ENCODE peak calls at places on chromosomes 11 and 22, in four cellular contexts. One of them, this sample, is unnamed. For H3K4me1, the result is how much of the 10 kb centered on the place peaks cover.

GRCh38 chr11:129390303-129390816 is 14.7 kb downstream of the BARX2 start:
- DNase-seq in left ventricle myocardium inferior: no peak
- DNase-seq in uterus: no peak
- DNase-seq in transverse colon: no peak
- DNase-seq in this sample: no peak

GRCh38 chr11:46977038-46977818 is 40.7 kb downstream of the CSTPP1 start:
- DNase-seq in left ventricle myocardium inferior: no peak
- DNase-seq in uterus: no peak
- DNase-seq in transverse colon: no peak
- DNase-seq in this sample: no peak

GRCh38 chr11:28384418-28384817 is 276.2 kb downstream of the METTL15 start:
- DNase-seq in left ventricle myocardium inferior: no peak
- DNase-seq in uterus: no peak
- DNase-seq in transverse colon: no peak
- DNase-seq in this sample: no peak

GRCh38 chr11:34299284-34299961 is 58.4 kb downstream of the ABTB2 start:
- DNase-seq in left ventricle myocardium inferior: no peak
- DNase-seq in uterus: no peak
- DNase-seq in transverse colon: no peak
- DNase-seq in this sample: no peak

GRCh38 chr22:31743871-31744270 is 6.1 kb downstream of the PRR14L start:
- DNase-seq in left ventricle myocardium inferior: no peak
- DNase-seq in uterus: no peak
- DNase-seq in transverse colon: no peak
- DNase-seq in this sample: no peak

GRCh38 chr11:33478111-33478573 is 221.0 kb downstream of the HIPK3 start:
- DNase-seq in left ventricle myocardium inferior: no peak
- DNase-seq in uterus: no peak
- DNase-seq in transverse colon: no peak
- DNase-seq in this sample: no peak

GRCh38 chr11:48184452-48184851 is 32.2 kb upstream of the OR4B1 start:
- DNase-seq in left ventricle myocardium inferior: no peak
- DNase-seq in uterus: no peak
- DNase-seq in transverse colon: no peak
- DNase-seq in this sample: no peak

GRCh38 chr11:129705341-129705740 is 110.3 kb upstream of the TMEM45B start:
- DNase-seq in left ventricle myocardium inferior: no peak
- DNase-seq in uterus: no peak
- DNase-seq in transverse colon: no peak
- DNase-seq in this sample: no peak

GRCh38 chr22:22021160-22021750 is 38.7 kb upstream of the TOP3B start:
- DNase-seq in left ventricle myocardium inferior: no peak
- DNase-seq in uterus: no peak
- DNase-seq in transverse colon: no peak
- DNase-seq in this sample: no peak

GRCh38 chr11:102940714-102941588 is 14.6 kb downstream of the MMP13 start:
- DNase-seq in left ventricle myocardium inferior: no peak
- DNase-seq in uterus: no peak
- DNase-seq in transverse colon: peak
- DNase-seq in this sample: no peak

GRCh38 chr11:57482782-57483569 is 22.6 kb downstream of the RTN4RL2 start:
- DNase-seq in left ventricle myocardium inferior: peak
- DNase-seq in uterus: no peak
- DNase-seq in transverse colon: peak
- DNase-seq in this sample: no peak

GRCh38 chr11:17791144-17791543 is 56.6 kb downstream of the KCNC1 start:
- DNase-seq in left ventricle myocardium inferior: no peak
- DNase-seq in uterus: no peak
- DNase-seq in transverse colon: no peak
- DNase-seq in this sample: no peak

GRCh38 chr22:38258895-38259294 is 13.9 kb downstream of the TMEM184B start:
- DNase-seq in left ventricle myocardium inferior: peak
- DNase-seq in uterus: peak
- DNase-seq in transverse colon: no peak
- DNase-seq in this sample: peak

GRCh38 chr11:72301486-72301885 is 57.5 kb upstream of the PHOX2A start:
- DNase-seq in left ventricle myocardium inferior: no peak
- DNase-seq in uterus: no peak
- DNase-seq in transverse colon: no peak
- DNase-seq in this sample: no peak

GRCh38 chr11:120141144-120142071 is 3.5 kb upstream of the TRIM29 start:
- DNase-seq in left ventricle myocardium inferior: no peak
- DNase-seq in uterus: no peak
- DNase-seq in transverse colon: no peak
- DNase-seq in this sample: peak

DNA sequence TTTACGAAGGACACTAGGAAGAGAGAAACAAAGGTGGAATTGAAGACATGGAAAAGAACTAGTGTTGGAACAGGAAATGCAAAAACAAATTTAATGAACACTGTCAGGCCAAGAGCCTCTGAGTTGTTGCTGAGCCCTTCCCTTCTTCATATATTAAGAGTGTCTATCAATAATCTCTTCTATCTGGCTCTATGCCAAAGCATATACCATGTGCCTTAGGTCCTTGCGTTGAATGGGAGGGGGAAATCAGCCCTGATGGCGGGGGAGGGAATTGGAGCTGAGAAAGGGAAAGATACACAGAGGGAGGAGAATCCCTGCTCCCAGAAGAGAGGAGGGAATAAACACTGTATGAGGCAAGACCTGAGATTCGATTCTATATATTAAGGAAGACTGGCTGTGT is 5.5 kb upstream of the OR52B6 start:
- DNase-seq in left ventricle myocardium inferior: no peak
- DNase-seq in uterus: no peak
- DNase-seq in transverse colon: no peak
- DNase-seq in this sample: no peak
- TF ChIP-seq CTCF in left ventricle myocardium inferior: no peak
- TF ChIP-seq CTCF in uterus: no peak
- TF ChIP-seq CTCF in transverse colon: no peak
- TF ChIP-seq CTCF in this sample: no peak

GRCh38 chr11:13278620-13279486 is 1.3 kb downstream of the BMAL1 start:
- DNase-seq in left ventricle myocardium inferior: peak
- DNase-seq in uterus: no peak
- DNase-seq in transverse colon: peak
- DNase-seq in this sample: no peak

GRCh38 chr11:13277719-13278619 is at the start of gene BMAL1:
- DNase-seq in left ventricle myocardium inferior: peak
- DNase-seq in uterus: peak
- DNase-seq in transverse colon: peak
- DNase-seq in this sample: no peak

GRCh38 chr11:13279487-13279834 is 1.9 kb downstream of the BMAL1 start:
- DNase-seq in left ventricle myocardium inferior: no peak
- DNase-seq in uterus: no peak
- DNase-seq in transverse colon: no peak
- DNase-seq in this sample: no peak

GRCh38 chr11:13276454-13276851 is 1.1 kb upstream of the BMAL1 start:
- DNase-seq in left ventricle myocardium inferior: no peak
- DNase-seq in uterus: no peak
- DNase-seq in transverse colon: peak
- DNase-seq in this sample: no peak

GRCh38 chr11:13276852-13277718 is 505 bp upstream of the BMAL1 start:
- DNase-seq in left ventricle myocardium inferior: peak
- DNase-seq in uterus: peak
- DNase-seq in transverse colon: peak
- DNase-seq in this sample: peak
- H3K27ac ChIP-seq in left ventricle myocardium inferior: peak
- H3K27ac ChIP-seq in uterus: peak
- H3K27ac ChIP-seq in transverse colon: peak
- H3K27ac ChIP-seq in this sample: peak

GRCh38 chr11:83166193-83166866 is 9.4 kb downstream of the PCF11 start:
- DNase-seq in left ventricle myocardium inferior: no peak
- DNase-seq in uterus: no peak
- DNase-seq in transverse colon: no peak
- DNase-seq in this sample: no peak
- H3K4me1 ChIP-seq in left ventricle myocardium inferior: half or more
- H3K4me1 ChIP-seq in uterus: under half
- H3K4me1 ChIP-seq in transverse colon: under half
- H3K4me1 ChIP-seq in this sample: under half

DNA sequence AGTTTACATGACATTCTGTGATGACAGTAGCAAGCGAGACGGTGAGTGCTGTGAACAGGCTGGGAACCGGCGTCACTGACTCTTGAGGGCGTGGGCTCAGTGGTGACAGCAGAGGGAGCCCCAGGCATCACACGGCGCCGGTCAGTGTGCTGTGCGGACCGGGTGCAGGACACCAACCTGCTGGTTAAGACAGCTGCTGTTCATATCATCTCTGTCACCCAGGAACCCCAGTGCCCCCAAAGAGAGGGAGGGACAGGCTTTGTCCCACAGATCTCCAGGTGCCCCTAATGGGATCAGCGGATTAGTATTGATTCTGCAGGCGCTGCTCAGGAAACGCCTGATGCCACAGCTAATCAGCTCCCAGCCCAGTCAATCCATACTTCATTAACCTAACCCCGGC is 18.4 kb downstream of the B3GAT1 start:
- DNase-seq in left ventricle myocardium inferior: no peak
- DNase-seq in uterus: no peak
- DNase-seq in transverse colon: peak
- DNase-seq in this sample: no peak
- TF ChIP-seq CTCF in left ventricle myocardium inferior: peak
- TF ChIP-seq CTCF in uterus: no peak
- TF ChIP-seq CTCF in transverse colon: peak
- TF ChIP-seq CTCF in this sample: no peak

This sample was measured in right atrium auricular region.